ENCODE peak calls at places on chromosomes 1 and 21, in six cellular contexts. One of them, this sample, is unnamed. For H3K9me3 and H3K36me3, the result is how much of the 10 kb centered on the place peaks cover.

GRCh38 chr1:227273557-227273956 is 44.7 kb downstream of the CDC42BPA start:
- DNase-seq in lower lobe of right lung: no peak
- DNase-seq in HAP-1: peak
- DNase-seq in hepatocyte: peak
- DNase-seq in cardiac muscle cell: peak
- DNase-seq in tibial artery: no peak
- DNase-seq in this sample: no peak

GRCh38 chr1:181208967-181209366 is 120.5 kb downstream of the IER5 start:
- DNase-seq in HAP-1: no peak
- DNase-seq in hepatocyte: no peak
- DNase-seq in lower lobe of right lung: no peak
- DNase-seq in tibial artery: no peak
- DNase-seq in cardiac muscle cell: no peak
- DNase-seq in this sample: no peak

GRCh38 chr1:37999434-38000232 is 5.7 kb downstream of the FHL3 start:
- DNase-seq in HAP-1: no peak
- DNase-seq in tibial artery: peak
- DNase-seq in cardiac muscle cell: no peak
- DNase-seq in lower lobe of right lung: peak
- DNase-seq in hepatocyte: peak
- DNase-seq in this sample: no peak

GRCh38 chr1:243213045-243213787 is 41.9 kb downstream of the CEP170 start:
- DNase-seq in cardiac muscle cell: no peak
- DNase-seq in tibial artery: no peak
- DNase-seq in hepatocyte: peak
- DNase-seq in lower lobe of right lung: no peak
- DNase-seq in HAP-1: no peak
- DNase-seq in this sample: no peak

GRCh38 chr21:46159390-46159789 is 4.0 kb upstream of the FTCD start:
- DNase-seq in HAP-1: no peak
- DNase-seq in tibial artery: no peak
- DNase-seq in cardiac muscle cell: no peak
- DNase-seq in lower lobe of right lung: no peak
- DNase-seq in hepatocyte: no peak
- DNase-seq in this sample: no peak

GRCh38 chr1:153422450-153423068 is 6.2 kb downstream of the S100A7A start:
- DNase-seq in tibial artery: no peak
- DNase-seq in lower lobe of right lung: peak
- DNase-seq in hepatocyte: peak
- DNase-seq in cardiac muscle cell: peak
- DNase-seq in HAP-1: peak
- DNase-seq in this sample: no peak

GRCh38 chr1:173669491-173669941 is at the start of gene ANKRD45:
- DNase-seq in tibial artery: no peak
- DNase-seq in hepatocyte: peak
- DNase-seq in lower lobe of right lung: peak
- DNase-seq in cardiac muscle cell: peak
- DNase-seq in HAP-1: no peak
- DNase-seq in this sample: no peak

GRCh38 chr1:46131727-46132528 is 501 bp downstream of the PIK3R3 start:
- DNase-seq in HAP-1: peak
- DNase-seq in cardiac muscle cell: no peak
- DNase-seq in tibial artery: no peak
- DNase-seq in lower lobe of right lung: no peak
- DNase-seq in hepatocyte: peak
- DNase-seq in this sample: no peak

GRCh38 chr1:208654241-208654640 is 410.1 kb upstream of the PLXNA2 start:
- DNase-seq in tibial artery: no peak
- DNase-seq in HAP-1: peak
- DNase-seq in lower lobe of right lung: no peak
- DNase-seq in cardiac muscle cell: peak
- DNase-seq in hepatocyte: peak
- DNase-seq in this sample: no peak

GRCh38 chr1:172820759-172821158 is 161.9 kb downstream of the FASLG start:
- DNase-seq in tibial artery: no peak
- DNase-seq in lower lobe of right lung: no peak
- DNase-seq in hepatocyte: no peak
- DNase-seq in cardiac muscle cell: no peak
- DNase-seq in HAP-1: no peak
- DNase-seq in this sample: no peak

GRCh38 chr1:72284084-72284397 is 1.7 kb upstream of the NEGR1 start:
- DNase-seq in tibial artery: no peak
- DNase-seq in lower lobe of right lung: no peak
- DNase-seq in hepatocyte: no peak
- DNase-seq in HAP-1: peak
- DNase-seq in cardiac muscle cell: no peak
- DNase-seq in this sample: no peak

GRCh38 chr1:218613105-218613504 is 268.0 kb downstream of the TGFB2 start:
- DNase-seq in hepatocyte: no peak
- DNase-seq in cardiac muscle cell: no peak
- DNase-seq in lower lobe of right lung: no peak
- DNase-seq in tibial artery: no peak
- DNase-seq in HAP-1: no peak
- DNase-seq in this sample: no peak

GRCh38 chr21:32391755-32392154 is 1.1 kb downstream of the URB1 start:
- DNase-seq in tibial artery: no peak
- DNase-seq in cardiac muscle cell: no peak
- DNase-seq in hepatocyte: no peak
- DNase-seq in lower lobe of right lung: no peak
- DNase-seq in HAP-1: no peak
- DNase-seq in this sample: no peak

GRCh38 chr1:101847608-101848007 is 149.1 kb downstream of the OLFM3 start:
- DNase-seq in tibial artery: no peak
- DNase-seq in HAP-1: no peak
- DNase-seq in hepatocyte: peak
- DNase-seq in lower lobe of right lung: no peak
- DNase-seq in cardiac muscle cell: no peak
- DNase-seq in this sample: no peak

GRCh38 chr1:228152097-228152917 is 2.6 kb downstream of the GJC2 start:
- DNase-seq in hepatocyte: no peak
- DNase-seq in cardiac muscle cell: no peak
- DNase-seq in lower lobe of right lung: no peak
- DNase-seq in tibial artery: peak
- DNase-seq in HAP-1: no peak
- DNase-seq in this sample: no peak

GRCh38 chr1:162206749-162207635 is 137.5 kb downstream of the NOS1AP start:
- DNase-seq in hepatocyte: peak
- DNase-seq in tibial artery: peak
- DNase-seq in lower lobe of right lung: peak
- DNase-seq in HAP-1: peak
- DNase-seq in cardiac muscle cell: peak
- DNase-seq in this sample: peak
- H3K9me3 ChIP-seq in hepatocyte: under half
- H3K9me3 ChIP-seq in tibial artery: under half
- H3K9me3 ChIP-seq in lower lobe of right lung: under half
- H3K9me3 ChIP-seq in HAP-1: under half
- H3K9me3 ChIP-seq in cardiac muscle cell: under half
- H3K9me3 ChIP-seq in this sample: under half

DNA sequence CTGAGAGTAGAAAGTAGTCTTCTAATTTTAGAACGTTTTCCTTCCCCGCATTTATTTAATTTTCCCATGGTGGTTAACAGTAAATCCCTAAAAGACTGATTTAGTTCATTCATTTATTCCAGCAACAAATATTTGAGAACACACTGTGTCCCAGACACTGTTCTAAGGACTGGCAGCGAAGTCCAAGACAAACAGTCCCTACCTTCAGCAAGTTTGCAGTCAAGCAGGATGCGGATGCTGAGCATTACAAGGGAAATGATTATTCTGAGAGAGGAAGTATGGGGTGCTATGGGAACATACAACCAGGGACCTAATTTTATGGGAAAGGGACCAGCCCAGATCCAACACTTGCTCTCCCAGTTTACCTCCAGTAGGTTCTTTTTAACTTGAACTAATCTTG is 1.2 kb upstream of the C1orf74 start:
- DNase-seq in tibial artery: no peak
- DNase-seq in lower lobe of right lung: no peak
- DNase-seq in HAP-1: no peak
- DNase-seq in cardiac muscle cell: no peak
- DNase-seq in hepatocyte: no peak
- DNase-seq in this sample: no peak
- H3K36me3 ChIP-seq in tibial artery: under half
- H3K36me3 ChIP-seq in lower lobe of right lung: under half
- H3K36me3 ChIP-seq in HAP-1: under half
- H3K36me3 ChIP-seq in cardiac muscle cell: under half
- H3K36me3 ChIP-seq in hepatocyte: under half
- H3K36me3 ChIP-seq in this sample: under half

GRCh38 chr1:248277876-248278275 is at the start of gene OR2T33:
- DNase-seq in tibial artery: no peak
- DNase-seq in hepatocyte: no peak
- DNase-seq in cardiac muscle cell: no peak
- DNase-seq in lower lobe of right lung: no peak
- DNase-seq in HAP-1: no peak
- DNase-seq in this sample: no peak
- H3K9me3 ChIP-seq in tibial artery: under half
- H3K9me3 ChIP-seq in hepatocyte: under half
- H3K9me3 ChIP-seq in cardiac muscle cell: under half
- H3K9me3 ChIP-seq in lower lobe of right lung: under half
- H3K9me3 ChIP-seq in HAP-1: under half
- H3K9me3 ChIP-seq in this sample: under half

DNA sequence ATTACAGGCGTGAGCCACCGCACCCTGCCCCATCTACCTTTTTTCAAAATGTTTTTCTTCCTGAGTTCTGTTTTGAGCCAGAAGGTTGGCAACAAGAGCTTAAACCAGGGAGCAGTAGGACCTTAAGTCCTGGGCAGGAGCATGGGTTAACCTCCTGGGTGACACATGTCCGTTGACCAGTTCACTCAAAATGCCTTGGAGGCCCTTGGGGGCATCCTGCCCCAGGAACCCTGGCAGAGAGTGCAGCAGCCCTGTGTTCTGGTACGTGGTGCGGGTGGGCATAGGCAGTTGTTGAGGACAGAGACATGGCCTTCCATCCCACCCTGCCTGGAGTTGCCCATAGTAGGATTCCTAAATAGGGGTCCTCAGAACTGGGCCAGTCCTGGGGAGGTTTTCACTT is 11.6 kb downstream of the H6PD start:
- DNase-seq in hepatocyte: no peak
- DNase-seq in cardiac muscle cell: no peak
- DNase-seq in tibial artery: no peak
- DNase-seq in lower lobe of right lung: no peak
- DNase-seq in HAP-1: no peak
- DNase-seq in this sample: no peak
- H3K36me3 ChIP-seq in hepatocyte: under half
- H3K36me3 ChIP-seq in cardiac muscle cell: under half
- H3K36me3 ChIP-seq in tibial artery: under half
- H3K36me3 ChIP-seq in lower lobe of right lung: under half
- H3K36me3 ChIP-seq in HAP-1: under half
- H3K36me3 ChIP-seq in this sample: under half

GRCh38 chr21:40546657-40547056 is 300.3 kb downstream of the DSCAM start:
- DNase-seq in cardiac muscle cell: no peak
- DNase-seq in tibial artery: no peak
- DNase-seq in lower lobe of right lung: no peak
- DNase-seq in HAP-1: no peak
- DNase-seq in hepatocyte: no peak
- DNase-seq in this sample: no peak

GRCh38 chr21:40553781-40554180 is 293.2 kb downstream of the DSCAM start:
- DNase-seq in tibial artery: no peak
- DNase-seq in cardiac muscle cell: no peak
- DNase-seq in hepatocyte: no peak
- DNase-seq in lower lobe of right lung: no peak
- DNase-seq in HAP-1: no peak
- DNase-seq in this sample: no peak

DNA sequence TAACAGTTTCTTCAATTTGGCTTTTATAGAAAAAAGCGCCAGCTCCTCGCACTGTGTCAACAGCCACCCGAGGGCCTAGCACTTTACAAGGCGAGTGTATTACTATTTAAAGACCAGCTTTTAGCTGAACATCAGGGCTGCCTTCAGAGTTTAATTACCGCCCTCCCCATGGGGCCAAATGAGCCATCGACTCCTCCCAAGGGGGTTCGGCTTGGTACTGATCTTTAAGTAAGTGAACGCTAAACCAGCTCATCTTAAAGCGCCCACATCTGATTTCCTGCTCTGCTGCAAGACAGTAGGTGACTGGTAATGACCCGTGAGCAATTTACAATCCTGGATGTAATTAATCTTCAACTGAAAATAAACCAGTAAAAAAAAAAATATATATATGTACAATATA is 298.8 kb downstream of the DSCAM start:
- DNase-seq in hepatocyte: no peak
- DNase-seq in lower lobe of right lung: no peak
- DNase-seq in HAP-1: no peak
- DNase-seq in cardiac muscle cell: no peak
- DNase-seq in tibial artery: no peak
- DNase-seq in this sample: no peak
- H3K9me3 ChIP-seq in hepatocyte: under half
- H3K9me3 ChIP-seq in lower lobe of right lung: under half
- H3K9me3 ChIP-seq in HAP-1: under half
- H3K9me3 ChIP-seq in cardiac muscle cell: under half
- H3K9me3 ChIP-seq in tibial artery: under half
- H3K9me3 ChIP-seq in this sample: under half

DNA sequence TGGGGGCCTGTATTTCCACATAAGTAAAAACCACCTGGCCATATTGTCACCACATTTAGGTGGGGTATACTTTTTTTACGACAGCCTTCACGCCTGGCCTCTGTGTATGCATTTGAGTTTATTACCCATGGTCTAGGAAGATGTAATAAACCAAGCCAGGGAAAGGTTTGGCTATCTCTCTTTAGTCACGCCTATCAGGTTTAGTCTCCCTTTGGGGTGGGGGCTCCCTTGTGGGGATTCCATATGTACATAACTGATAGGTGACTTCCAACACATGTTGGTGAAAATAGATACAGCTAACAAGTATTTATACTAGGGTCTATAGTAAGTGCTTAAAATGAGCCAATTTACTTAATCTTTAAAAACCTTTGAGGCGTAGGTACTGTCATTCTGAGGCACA is 4.2 kb downstream of the YBX1 start:
- DNase-seq in HAP-1: no peak
- DNase-seq in lower lobe of right lung: no peak
- DNase-seq in tibial artery: no peak
- DNase-seq in hepatocyte: no peak
- DNase-seq in cardiac muscle cell: no peak
- DNase-seq in this sample: no peak
- H3K36me3 ChIP-seq in HAP-1: half or more
- H3K36me3 ChIP-seq in lower lobe of right lung: under half
- H3K36me3 ChIP-seq in tibial artery: under half
- H3K36me3 ChIP-seq in hepatocyte: under half
- H3K36me3 ChIP-seq in cardiac muscle cell: under half
- H3K36me3 ChIP-seq in this sample: under half

GRCh38 chr1:247145279-247145678 is 26.5 kb downstream of the ZNF124 start:
- DNase-seq in tibial artery: no peak
- DNase-seq in HAP-1: no peak
- DNase-seq in hepatocyte: no peak
- DNase-seq in lower lobe of right lung: no peak
- DNase-seq in cardiac muscle cell: no peak
- DNase-seq in this sample: no peak
- H3K9me3 ChIP-seq in tibial artery: under half
- H3K9me3 ChIP-seq in HAP-1: under half
- H3K9me3 ChIP-seq in hepatocyte: under half
- H3K9me3 ChIP-seq in lower lobe of right lung: half or more
- H3K9me3 ChIP-seq in cardiac muscle cell: under half
- H3K9me3 ChIP-seq in this sample: half or more

This sample was measured in thoracic aorta.